ENCODE peak calls at places on chromosomes 13 and 19, in eight cellular contexts. Y is GM20000; D is amniotic stem cell; H is activated naive CD8-positive, alpha-beta T cell treated with anti-CD3 and anti-CD28 coated beads for 36 hours; P is GM23248; J is activated CD4-positive, alpha-beta T cell treated with anti-CD3 and anti-CD28 coated beads, Interleukin-2, amount 10 ng/mL, durations not matched to agents 24 days and 14 days; Z is GM03348; V is T-helper 2 cell. F is an unnamed sample.

GRCh38 chr19:3006075-3006767 is 22.9 kb downstream of the TLE2 start:
- DNase-seq in D (no peak), J (no peak), H (peak), V (no peak), Y (no peak), Z (no peak), P (no peak), F (no peak)

GRCh38 chr19:16446108-16447014 is 25.4 kb downstream of the EPS15L1 start:
- DNase-seq in V (no peak), P (no peak), D (no peak), Z (no peak), Y (peak), H (no peak), J (no peak), F (no peak)

GRCh38 chr13:64723735-64724134 is 2506.4 kb downstream of the PCDH9 start:
- DNase-seq in H (no peak), Y (no peak), D (peak), Z (peak), J (no peak), P (peak), V (no peak), F (no peak)

GRCh38 chr13:105969761-105970160 is 565.7 kb downstream of the EFNB2 start:
- DNase-seq in P (no peak), V (no peak), D (no peak), Y (no peak), H (no peak), J (no peak), Z (no peak), F (no peak)

GRCh38 chr13:98457053-98457452 is 119.9 kb downstream of the STK24 start:
- DNase-seq in Z (no peak), P (no peak), V (no peak), J (no peak), H (no peak), Y (no peak), D (no peak), F (no peak)

GRCh38 chr13:42355841-42356575 is 84.1 kb downstream of the AKAP11 start:
- DNase-seq in D (no peak), Z (no peak), P (no peak), Y (no peak), V (no peak), J (no peak), H (no peak), F (no peak)

GRCh38 chr19:48444933-48445194 is 919 bp upstream of the GRWD1 start:
- DNase-seq in Y (no peak), Z (no peak), J (no peak), V (no peak), D (no peak), H (no peak), P (peak), F (no peak)

GRCh38 chr13:21879263-21879914 is 208.5 kb downstream of the FGF9 start:
- DNase-seq in D (no peak), P (no peak), H (no peak), J (peak), Z (no peak), V (no peak), Y (no peak), F (no peak)

GRCh38 chr13:19062801-19063200 is 118.8 kb downstream of the TUBA3C start:
- DNase-seq in V (no peak), Y (no peak), P (no peak), Z (no peak), H (no peak), D (no peak), J (no peak), F (no peak)

GRCh38 chr19:23917856-23918255 is 3.2 kb downstream of the ZNF726 start:
- DNase-seq in Y (no peak), V (no peak), Z (no peak), D (no peak), P (no peak), J (no peak), H (no peak), F (no peak)

F was measured in T-cell.